ENCODE peak calls at places on chromosomes 6 and 20, in six cellular contexts. V, Q, R, U, X and T are unnamed samples. For H3K4me1 and H3K36me3, the result is how much of the 10 kb centered on the place peaks cover.

GRCh38 chr6:85923013-85923430 is 280.3 kb upstream of the SYNCRIP start:
- DNase-seq in Q (no peak), V (no peak), R (no peak), X (peak), U (peak), T (peak)

GRCh38 chr6:27539551-27539950 is 66.6 kb upstream of the ZNF184 start:
- DNase-seq in V (no peak), R (no peak), U (no peak), X (no peak), Q (no peak), T (no peak)

GRCh38 chr20:25315418-25316210 is 67.7 kb downstream of the PYGB start:
- DNase-seq in X (peak), Q (no peak), V (no peak), U (no peak), R (no peak), T (no peak)

GRCh38 chr20:58577139-58577806 is 62.1 kb upstream of the APCDD1L start:
- DNase-seq in R (no peak), X (no peak), V (no peak), U (no peak), Q (no peak), T (no peak)

GRCh38 chr6:6591778-6592388 is 3.4 kb downstream of the LY86 start:
- DNase-seq in R (no peak), U (peak), V (no peak), X (no peak), Q (no peak), T (no peak)

GRCh38 chr6:4008324-4009047 is 70.5 kb downstream of the FAM217A start:
- DNase-seq in Q (no peak), V (no peak), X (peak), U (no peak), R (no peak), T (peak)

GRCh38 chr6:133923938-133924593 is 29.0 kb upstream of the TBPL1 start:
- DNase-seq in X (peak), R (no peak), U (peak), V (peak), Q (peak), T (peak)

GRCh38 chr6:144055121-144055931 is 40.0 kb downstream of the SF3B5 start:
- DNase-seq in V (no peak), U (no peak), Q (no peak), R (no peak), X (no peak), T (no peak)

GRCh38 chr20:14838663-14839650 is 501.5 kb upstream of the FLRT3 start:
- DNase-seq in X (no peak), U (peak), Q (no peak), V (no peak), R (no peak), T (peak)

GRCh38 chr6:107846262-107846795 is 22.2 kb upstream of the SCML4 start:
- DNase-seq in U (no peak), V (no peak), X (no peak), R (no peak), Q (no peak), T (no peak)

GRCh38 chr6:93927731-93928130 is 508.4 kb upstream of the EPHA7 start:
- DNase-seq in R (no peak), V (no peak), Q (no peak), U (no peak), X (no peak), T (no peak)

GRCh38 chr6:23655502-23655901 is 470.5 kb upstream of the NRSN1 start:
- DNase-seq in U (no peak), R (no peak), Q (no peak), V (no peak), X (no peak), T (no peak)

GRCh38 chr6:170245233-170245992 is 45.5 kb downstream of the DLL1 start:
- DNase-seq in U (no peak), R (no peak), Q (no peak), V (no peak), X (no peak), T (no peak)

GRCh38 chr6:106117579-106117978 is 31.4 kb downstream of the PRDM1 start:
- DNase-seq in R (no peak), X (no peak), U (no peak), Q (no peak), V (no peak), T (no peak)

DNA sequence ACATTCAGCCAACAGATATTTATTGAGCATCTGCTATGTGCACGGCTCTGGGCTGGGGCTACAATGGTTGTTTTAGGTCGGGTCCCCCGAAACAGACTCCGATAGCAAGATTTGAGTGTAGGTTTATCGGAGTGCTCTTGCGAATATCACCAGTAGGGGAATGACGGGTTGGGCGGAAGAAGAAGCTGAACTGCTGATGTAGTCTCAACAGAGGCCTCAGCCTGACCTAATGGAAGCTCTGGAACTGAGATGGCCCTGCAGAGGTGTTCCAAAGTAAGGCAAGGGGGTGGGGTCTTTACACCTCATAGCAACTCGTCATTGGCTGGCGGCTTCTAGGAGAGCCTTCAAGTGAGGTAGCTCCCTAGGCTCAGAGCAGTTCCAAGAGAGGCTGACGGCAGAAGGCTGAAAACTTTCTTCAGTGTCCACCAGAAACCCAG is 1.1 kb downstream of the L3MBTL1 start:
- DNase-seq in R (no peak), V (peak), Q (no peak), X (no peak), U (no peak), T (no peak)
- TF ChIP-seq CTCF in R (no peak), V (peak), Q (no peak), X (no peak), U (no peak), T (peak)

GRCh38 chr20:31670371-31671228 is 32.9 kb downstream of the COX4I2 start:
- DNase-seq in V (no peak), U (no peak), X (peak), R (no peak), Q (peak), T (peak)
- H3K4me1 ChIP-seq in V (half or more), U (under half), X (under half), R (half or more), Q (under half), T (under half)

GRCh38 chr20:17643531-17644188 is 38.4 kb downstream of the RRBP1 start:
- DNase-seq in V (no peak), X (no peak), U (no peak), Q (no peak), R (no peak), T (no peak)

GRCh38 chr20:17644451-17644850 is 37.6 kb downstream of the RRBP1 start:
- DNase-seq in Q (no peak), X (no peak), R (no peak), U (no peak), V (no peak), T (no peak)

GRCh38 chr20:17645546-17646208 is 36.4 kb downstream of the RRBP1 start:
- DNase-seq in R (no peak), U (no peak), Q (no peak), V (no peak), X (no peak), T (no peak)

GRCh38 chr20:17646209-17646717 is 35.8 kb downstream of the RRBP1 start:
- DNase-seq in Q (no peak), V (no peak), U (no peak), R (no peak), X (no peak), T (no peak)

GRCh38 chr20:17645010-17645409 is 37.0 kb downstream of the RRBP1 start:
- DNase-seq in U (no peak), V (no peak), X (no peak), Q (no peak), R (no peak), T (no peak)
- H3K36me3 ChIP-seq in U (under half), V (under half), X (half or more), Q (under half), R (under half), T (under half)

GRCh38 chr6:12582421-12583110 is 134.0 kb upstream of the PHACTR1 start:
- DNase-seq in R (no peak), Q (no peak), V (no peak), X (no peak), U (no peak), T (no peak)
- TF ChIP-seq CTCF in R (no peak), Q (no peak), V (no peak), X (no peak), U (no peak), T (no peak)

GRCh38 chr20:41038149-41038877 is 9.7 kb downstream of the TOP1 start:
- DNase-seq in R (no peak), V (no peak), X (no peak), U (no peak), Q (no peak), T (no peak)

GRCh38 chr20:41040855-41041254 is 12.2 kb downstream of the TOP1 start:
- DNase-seq in U (no peak), X (no peak), Q (no peak), V (no peak), R (no peak), T (no peak)

GRCh38 chr20:41038878-41039404 is 10.3 kb downstream of the TOP1 start:
- DNase-seq in X (no peak), R (no peak), U (no peak), V (no peak), Q (no peak), T (no peak)

GRCh38 chr20:41044409-41045062 is 15.9 kb downstream of the TOP1 start:
- DNase-seq in X (no peak), R (no peak), U (no peak), Q (no peak), V (no peak), T (no peak)

DNA sequence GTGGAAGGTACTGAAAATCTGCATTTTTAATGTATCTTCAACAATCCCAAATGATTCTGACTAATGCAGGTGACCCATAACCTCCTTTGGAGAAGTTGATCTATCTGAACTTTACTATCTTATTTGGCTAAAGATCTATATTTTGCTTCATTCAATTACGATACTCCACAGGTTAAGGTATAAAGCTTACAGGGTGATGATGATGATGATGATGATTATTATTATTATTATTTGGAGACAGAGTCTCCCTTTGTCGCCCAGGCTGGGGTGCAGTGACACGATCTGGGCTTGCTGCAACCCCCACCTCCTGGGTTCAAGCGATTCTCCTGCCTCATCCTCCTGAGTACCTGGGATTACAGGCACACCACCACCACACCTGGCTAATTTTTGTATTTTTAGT is 13.1 kb downstream of the TOP1 start:
- DNase-seq in U (no peak), X (no peak), Q (no peak), V (no peak), R (no peak), T (no peak)
- H3K4me1 ChIP-seq in U (under half), X (under half), Q (under half), V (under half), R (under half), T (under half)